ENCODE peak calls at places on chromosome 19, in four cellular contexts. G is bronchial epithelial cell, O is MM.1S, A is AG10803. U is an unnamed sample.

GRCh38 chr19:41298327-41298964 is 11.5 kb upstream of the CCDC97 start:
- DNase-seq in G (no peak), O (peak; percentile 64), A (peak; percentile 93), U (no peak)

GRCh38 chr19:37977992-37978391 is 71.0 kb downstream of the SIPA1L3 start:
- DNase-seq in G (no peak), O (no peak), A (peak; percentile 75), U (no peak)

GRCh38 chr19:55097864-55098715 is 19.3 kb downstream of the PPP1R12C start:
- DNase-seq in G (no peak), O (no peak), A (no peak), U (no peak)

GRCh38 chr19:4138445-4138844 is 14.5 kb upstream of the MAP2K2 start:
- DNase-seq in G (no peak), O (no peak), A (no peak), U (no peak)

GRCh38 chr19:48473161-48473966 is 4.2 kb downstream of the CYTH2 start:
- DNase-seq in G (no peak), O (no peak), A (no peak), U (no peak)

GRCh38 chr19:29524912-29525870 is 603 bp upstream of the VSTM2B start:
- DNase-seq in G (no peak), O (no peak), A (no peak), U (no peak)

GRCh38 chr19:42214810-42215209 is 2.7 kb downstream of the DEDD2 start:
- DNase-seq in G (no peak), O (no peak), A (no peak), U (no peak)

GRCh38 chr19:7395360-7395781 is 46.6 kb downstream of the ARHGEF18 start:
- DNase-seq in G (no peak), O (peak; percentile 18), A (peak; percentile 15), U (no peak)

GRCh38 chr19:4524808-4525562 is 6.7 kb upstream of the PLIN4 start:
- DNase-seq in G (peak; percentile 12), O (peak; percentile 41), A (peak; percentile 21), U (no peak)

GRCh38 chr19:39308531-39309304 is 11.9 kb downstream of the LRFN1 start:
- DNase-seq in G (peak; percentile 11), O (no peak), A (no peak), U (no peak)

GRCh38 chr19:46555684-46556083 is 45.4 kb upstream of the CALM3 start:
- DNase-seq in G (no peak), O (no peak), A (no peak), U (no peak)
- H3K4me3 ChIP-seq in G (no peak overlapping the region), O (no peak overlapping the region), A (no peak overlapping the region), U (no peak overlapping the region)

DNA sequence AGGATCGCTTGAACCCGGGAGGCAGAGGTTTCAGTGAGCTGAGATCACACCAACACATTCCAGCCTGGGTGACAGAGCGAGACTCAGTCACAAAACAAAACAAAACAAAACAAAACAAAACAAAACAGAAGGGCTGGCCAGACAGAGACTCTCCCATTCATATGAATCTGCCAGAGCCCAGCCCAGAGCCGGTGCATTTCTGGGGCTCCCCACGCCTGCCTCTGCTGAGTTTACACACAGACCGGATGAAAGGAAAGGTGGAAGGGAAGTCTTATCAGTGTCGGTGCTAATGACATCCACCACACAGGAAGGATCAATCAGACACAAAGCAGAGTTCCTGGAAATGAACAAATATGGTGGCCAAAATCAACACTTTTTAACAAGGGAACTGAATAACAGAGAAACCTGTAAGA is 6.8 kb downstream of the TRAPPC6A start:
- DNase-seq in G (no peak), O (no peak), A (no peak), U (no peak)
- H3K4me3 ChIP-seq in G (no peak overlapping the region), O (no peak overlapping the region), A (no peak overlapping the region), U (no peak overlapping the region)

DNA sequence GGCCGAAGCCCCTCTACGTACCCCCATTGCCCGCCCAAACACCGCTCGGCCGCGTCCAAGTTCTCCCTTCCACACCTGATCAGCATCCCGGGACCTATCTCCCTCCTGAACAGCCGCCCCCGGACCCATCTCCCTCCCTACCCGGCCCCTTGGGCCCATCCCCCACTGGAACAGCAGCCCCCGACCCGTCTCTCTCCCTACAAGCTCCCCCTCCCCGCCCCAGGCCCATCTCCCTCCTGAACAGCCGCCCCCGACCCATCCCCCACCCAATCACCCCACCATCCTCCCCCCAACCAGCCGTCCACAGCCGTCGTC is 608 bp downstream of the ZSCAN1 start:
- DNase-seq in G (no peak), O (no peak), A (no peak), U (no peak)
- H3K4me3 ChIP-seq in G (peak overlapping the region; percentile 18), O (no peak overlapping the region), A (no peak overlapping the region), U (no peak overlapping the region)

DNA sequence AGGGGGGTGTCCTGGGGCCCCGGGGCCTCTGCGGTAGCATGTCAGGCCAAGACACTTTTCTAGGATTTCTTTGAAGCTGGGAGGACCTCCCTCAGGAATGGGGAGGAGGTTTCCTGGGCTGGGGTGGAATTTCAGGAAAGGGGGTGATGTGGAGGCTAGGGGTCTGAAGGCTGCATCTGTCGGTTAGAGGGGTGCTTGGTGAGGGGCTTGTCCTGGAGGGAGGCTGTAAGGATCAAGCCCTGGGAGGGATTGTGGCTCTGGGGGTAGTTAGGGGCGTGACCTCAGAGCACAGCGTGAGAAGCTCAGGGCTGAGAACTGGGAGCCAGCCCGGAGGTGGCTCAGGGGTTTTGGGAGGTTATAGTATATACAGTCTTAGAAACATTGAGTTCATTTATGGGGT is 1.6 kb downstream of the RRAS start:
- DNase-seq in G (peak; percentile 24), O (no peak), A (peak; percentile 30), U (no peak)
- H3K4me3 ChIP-seq in G (peak overlapping the region; percentile 73), O (no peak overlapping the region), A (peak overlapping the region; percentile 87), U (no peak overlapping the region)

GRCh38 chr19:58560007-58560887 is 1.8 kb upstream of the UBE2M start:
- DNase-seq in G (no peak), O (no peak), A (no peak), U (no peak)
- H3K4me3 ChIP-seq in G (peak overlapping the region; percentile 89), O (peak overlapping the region; percentile 82), A (peak overlapping the region; percentile 95), U (peak overlapping the region; percentile 89)

U was measured in GM12878.